ENCODE peak calls at places on chromosomes 16 and 17, in eight cellular contexts. X is brain microvascular endothelial cell, R is IMR-90, U is GM20000, J is HL-60, Z is endothelial cell, B is H9, M is Calu3. K is an unnamed sample.

GRCh38 chr16:89378947-89379771 is 111.2 kb downstream of the ANKRD11 start:
- DNase-seq in R (no peak), J (no peak), B (no peak), M (no peak), U (no peak), Z (no peak), X (no peak), K (no peak)

GRCh38 chr17:12402963-12403622 is 262.6 kb upstream of the MYOCD start:
- DNase-seq in U (no peak), Z (no peak), X (peak), M (no peak), J (no peak), B (no peak), R (peak), K (no peak)

GRCh38 chr16:48335961-48336360 is 49.3 kb downstream of the SIAH1 start:
- DNase-seq in U (no peak), M (no peak), B (no peak), X (peak), Z (no peak), R (peak), J (no peak), K (no peak)

GRCh38 chr16:65624696-65625095 is 502.8 kb upstream of the CDH11 start:
- DNase-seq in X (no peak), B (no peak), M (no peak), J (no peak), R (no peak), U (no peak), Z (no peak), K (no peak)

GRCh38 chr17:57478433-57478832 is 222.1 kb downstream of the MSI2 start:
- DNase-seq in X (peak), Z (no peak), R (no peak), B (no peak), U (no peak), J (no peak), M (no peak), K (no peak)

GRCh38 chr17:9937164-9937835 is 32.2 kb upstream of the RCVRN start:
- DNase-seq in J (no peak), R (no peak), B (no peak), M (no peak), U (no peak), X (no peak), Z (no peak), K (no peak)

GRCh38 chr17:13418891-13419290 is 182.8 kb downstream of the HS3ST3A1 start:
- DNase-seq in R (peak), U (no peak), M (no peak), J (no peak), X (no peak), Z (no peak), B (no peak), K (no peak)

GRCh38 chr17:32755045-32755805 is 121.7 kb downstream of the MYO1D start:
- DNase-seq in J (no peak), U (peak), Z (no peak), X (peak), B (no peak), M (no peak), R (peak), K (no peak)

GRCh38 chr17:71803656-71804284 is 317.1 kb upstream of the SOX9 start:
- DNase-seq in Z (no peak), X (no peak), M (no peak), B (no peak), J (no peak), R (no peak), U (no peak), K (no peak)

GRCh38 chr17:28282596-28282995 is 36.4 kb upstream of the TMEM97 start:
- DNase-seq in R (peak), J (no peak), U (no peak), M (no peak), B (no peak), Z (no peak), X (peak), K (no peak)

GRCh38 chr16:55913717-55914116 is 38.5 kb upstream of the CES5A start:
- DNase-seq in X (no peak), J (no peak), B (no peak), U (no peak), R (no peak), Z (no peak), M (no peak), K (no peak)

GRCh38 chr17:19019041-19019941 is 14.7 kb upstream of the FAM83G start:
- DNase-seq in X (no peak), B (no peak), R (no peak), J (no peak), Z (no peak), M (no peak), U (no peak), K (no peak)

GRCh38 chr17:48382989-48383388 is 47.0 kb downstream of the SKAP1 start:
- DNase-seq in U (no peak), X (no peak), Z (no peak), M (no peak), R (no peak), B (no peak), J (no peak), K (no peak)

GRCh38 chr17:78252111-78252634 is 20.7 kb downstream of the TMEM235 start:
- DNase-seq in J (no peak), Z (no peak), M (no peak), R (no peak), X (no peak), B (peak), U (no peak), K (no peak)

GRCh38 chr17:80330276-80330675 is 69.6 kb downstream of the RNF213 start:
- DNase-seq in Z (no peak), J (no peak), X (no peak), U (no peak), R (no peak), B (no peak), M (no peak), K (no peak)

GRCh38 chr16:67490330-67491096 is 7.2 kb upstream of the AGRP start:
- DNase-seq in Z (no peak), U (no peak), M (no peak), X (no peak), R (peak), B (no peak), J (peak), K (no peak)

GRCh38 chr17:41962111-41962510 is 4.5 kb upstream of the CNP start:
- DNase-seq in U (no peak), Z (no peak), X (no peak), M (no peak), R (no peak), B (no peak), J (no peak), K (no peak)

GRCh38 chr16:57628782-57629181 is 352 bp downstream of the ADGRG1 start:
- DNase-seq in M (no peak), B (no peak), J (no peak), X (no peak), U (no peak), Z (no peak), R (no peak), K (no peak)

GRCh38 chr17:64747938-64748540 is 85.9 kb upstream of the SMURF2 start:
- DNase-seq in U (no peak), B (no peak), M (no peak), R (peak), J (no peak), X (no peak), Z (no peak), K (no peak)

GRCh38 chr16:50613281-50613991 is 65.2 kb downstream of the NKD1 start:
- DNase-seq in M (no peak), B (no peak), X (no peak), Z (no peak), U (no peak), J (no peak), R (no peak), K (no peak)

GRCh38 chr17:18071751-18072150 is 16.0 kb upstream of the DRG2 start:
- DNase-seq in J (no peak), U (no peak), X (no peak), R (no peak), Z (no peak), M (no peak), B (no peak), K (no peak)

GRCh38 chr16:81444448-81445121 is at the start of gene CMIP:
- DNase-seq in M (peak), X (peak), Z (peak), B (peak), J (peak), U (peak), R (peak), K (peak)

GRCh38 chr17:50151041-50151936 is 812 bp upstream of the PPP1R9B start:
- DNase-seq in J (peak), Z (peak), B (peak), R (peak), U (peak), M (peak), X (peak), K (peak)

GRCh38 chr16:11012841-11013240 is 68.5 kb downstream of the CLEC16A start:
- DNase-seq in U (no peak), J (no peak), X (no peak), M (no peak), R (no peak), B (no peak), Z (no peak), K (no peak)

GRCh38 chr17:57994436-57994835 is 6.4 kb upstream of the VEZF1 start:
- DNase-seq in X (no peak), Z (no peak), U (no peak), M (no peak), B (no peak), J (no peak), R (no peak), K (no peak)

GRCh38 chr17:72445055-72445991 is 324.5 kb downstream of the SOX9 start:
- DNase-seq in J (no peak), B (no peak), R (no peak), Z (no peak), X (no peak), U (no peak), M (no peak), K (no peak)

GRCh38 chr16:81461756-81462155 is 17.1 kb downstream of the CMIP start:
- DNase-seq in M (no peak), R (no peak), J (no peak), U (no peak), X (no peak), Z (no peak), B (no peak), K (no peak)

GRCh38 chr16:57470683-57471082 is 8.2 kb downstream of the POLR2C start:
- DNase-seq in Z (no peak), J (peak), R (no peak), B (peak), X (no peak), M (peak), U (no peak), K (no peak)

GRCh38 chr17:63503330-63503685 is 19.9 kb upstream of the KCNH6 start:
- DNase-seq in J (no peak), U (no peak), M (no peak), X (no peak), R (no peak), B (no peak), Z (no peak), K (no peak)

GRCh38 chr17:1724869-1725641 is 551 bp downstream of the WDR81 start:
- DNase-seq in B (no peak), R (no peak), U (no peak), J (peak), X (no peak), M (peak), Z (no peak), K (no peak)

GRCh38 chr17:4509923-4510614 is 11.4 kb downstream of the SPNS2 start:
- DNase-seq in M (no peak), B (no peak), R (no peak), Z (no peak), U (no peak), X (no peak), J (no peak), K (no peak)

GRCh38 chr16:35523991-35524390 is 2064.6 kb downstream of the TP53TG3F start:
- DNase-seq in J (no peak), B (no peak), X (no peak), Z (no peak), U (no peak), R (no peak), M (no peak), K (no peak)

DNA sequence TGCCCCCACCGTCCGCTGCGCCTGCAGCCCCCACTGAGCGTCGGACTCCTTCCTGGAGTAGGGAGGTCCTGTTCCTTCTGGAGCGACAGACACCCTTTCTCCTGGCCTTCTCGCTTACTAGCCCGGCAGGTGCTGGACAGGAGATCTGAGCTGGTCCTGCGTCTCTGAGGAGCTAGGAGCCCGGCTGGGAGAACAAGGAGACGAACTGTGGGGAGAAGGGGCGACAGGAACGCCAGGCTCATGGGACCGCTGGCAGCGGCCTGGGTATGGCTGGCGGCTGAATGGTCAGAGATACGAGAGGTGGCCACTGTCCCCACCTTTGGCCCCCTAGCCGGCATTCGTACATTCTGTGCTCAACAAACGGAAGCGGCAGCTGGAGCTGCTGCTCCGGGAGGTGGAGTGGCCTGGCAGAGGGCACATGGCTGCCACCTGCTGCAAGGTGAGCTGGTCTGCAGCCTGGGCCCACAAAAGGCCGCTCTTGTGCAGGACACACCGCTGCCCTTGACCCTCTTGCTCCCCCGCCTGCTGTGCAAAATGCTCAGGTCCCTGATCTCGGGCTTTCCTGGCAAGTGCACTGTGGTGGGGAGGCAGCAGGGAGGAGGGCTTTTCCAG is 2066.7 kb downstream of the TP53TG3F start:
- DNase-seq in R (no peak), X (no peak), J (no peak), Z (no peak), M (no peak), B (no peak), U (no peak), K (no peak)
- TF ChIP-seq CTCF in R (no peak), X (no peak), J (no peak), Z (no peak), M (no peak), B (no peak), U (no peak), K (no peak)

GRCh38 chr17:43695968-43696865 is 34.5 kb upstream of the MEOX1 start:
- DNase-seq in U (no peak), Z (no peak), M (no peak), J (no peak), X (no peak), B (peak), R (peak), K (no peak)
- TF ChIP-seq CTCF in U (no peak), Z (no peak), M (no peak), J (no peak), X (no peak), B (no peak), R (no peak), K (no peak)

GRCh38 chr16:3096362-3096761 is 2.7 kb downstream of the ZSCAN10 start:
- DNase-seq in M (no peak), X (no peak), Z (no peak), B (no peak), U (peak), J (no peak), R (no peak), K (no peak)

GRCh38 chr16:3098459-3099394 is at the start of gene ZSCAN10:
- DNase-seq in J (no peak), R (no peak), Z (no peak), X (no peak), B (peak), M (no peak), U (no peak), K (no peak)

GRCh38 chr16:3099395-3099731 is 269 bp upstream of the ZSCAN10 start:
- DNase-seq in M (no peak), R (no peak), U (no peak), X (no peak), B (no peak), Z (no peak), J (no peak), K (no peak)

GRCh38 chr16:3095869-3096268 is 3.2 kb downstream of the ZSCAN10 start:
- DNase-seq in J (peak), M (no peak), B (no peak), U (peak), R (no peak), Z (no peak), X (no peak), K (no peak)

DNA sequence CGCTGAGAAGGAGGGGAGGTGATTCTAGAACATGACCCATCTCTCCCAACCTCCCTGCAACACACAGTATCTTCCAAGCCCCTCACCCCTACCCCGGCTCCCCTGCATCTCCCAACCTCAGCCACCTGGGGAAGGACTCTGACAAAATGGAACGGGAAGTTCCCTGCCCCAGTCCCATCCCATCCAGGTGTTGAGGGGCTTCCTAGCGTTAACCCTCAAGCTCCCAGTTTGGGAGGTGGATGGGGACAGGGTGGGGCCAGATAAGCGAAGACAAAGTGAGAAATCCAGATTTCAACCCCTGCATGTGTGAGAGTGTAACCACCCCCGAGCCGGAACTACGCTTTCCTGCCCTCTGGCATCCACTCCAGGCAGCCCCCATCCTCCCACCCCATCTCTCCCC is 1.8 kb downstream of the ZSCAN10 start:
- DNase-seq in X (no peak), R (no peak), B (no peak), U (no peak), M (no peak), Z (no peak), J (no peak), K (no peak)
- TF ChIP-seq CTCF in X (no peak), R (no peak), B (peak), U (no peak), M (no peak), Z (no peak), J (no peak), K (no peak)

GRCh38 chr17:14784997-14785696 is 480.0 kb downstream of the PMP22 start:
- DNase-seq in B (peak), M (peak), Z (no peak), R (no peak), U (no peak), J (no peak), X (no peak), K (no peak)
- TF ChIP-seq CTCF in B (peak), M (no peak), Z (no peak), R (no peak), U (no peak), J (no peak), X (peak), K (peak)

GRCh38 chr16:23679986-23680336 is 1.3 kb downstream of the PLK1 start:
- DNase-seq in X (no peak), M (no peak), R (no peak), B (no peak), Z (no peak), U (no peak), J (no peak), K (no peak)

GRCh38 chr16:23676924-23677480 is 1.7 kb upstream of the PLK1 start:
- DNase-seq in J (no peak), Z (no peak), U (no peak), R (no peak), M (no peak), X (no peak), B (no peak), K (no peak)

GRCh38 chr16:23679274-23679985 is 741 bp downstream of the PLK1 start:
- DNase-seq in U (peak), R (peak), Z (no peak), J (peak), M (peak), X (peak), B (peak), K (no peak)

GRCh38 chr16:23682181-23682580 is 3.5 kb downstream of the PLK1 start:
- DNase-seq in X (no peak), R (peak), B (no peak), M (no peak), J (peak), U (no peak), Z (no peak), K (no peak)

DNA sequence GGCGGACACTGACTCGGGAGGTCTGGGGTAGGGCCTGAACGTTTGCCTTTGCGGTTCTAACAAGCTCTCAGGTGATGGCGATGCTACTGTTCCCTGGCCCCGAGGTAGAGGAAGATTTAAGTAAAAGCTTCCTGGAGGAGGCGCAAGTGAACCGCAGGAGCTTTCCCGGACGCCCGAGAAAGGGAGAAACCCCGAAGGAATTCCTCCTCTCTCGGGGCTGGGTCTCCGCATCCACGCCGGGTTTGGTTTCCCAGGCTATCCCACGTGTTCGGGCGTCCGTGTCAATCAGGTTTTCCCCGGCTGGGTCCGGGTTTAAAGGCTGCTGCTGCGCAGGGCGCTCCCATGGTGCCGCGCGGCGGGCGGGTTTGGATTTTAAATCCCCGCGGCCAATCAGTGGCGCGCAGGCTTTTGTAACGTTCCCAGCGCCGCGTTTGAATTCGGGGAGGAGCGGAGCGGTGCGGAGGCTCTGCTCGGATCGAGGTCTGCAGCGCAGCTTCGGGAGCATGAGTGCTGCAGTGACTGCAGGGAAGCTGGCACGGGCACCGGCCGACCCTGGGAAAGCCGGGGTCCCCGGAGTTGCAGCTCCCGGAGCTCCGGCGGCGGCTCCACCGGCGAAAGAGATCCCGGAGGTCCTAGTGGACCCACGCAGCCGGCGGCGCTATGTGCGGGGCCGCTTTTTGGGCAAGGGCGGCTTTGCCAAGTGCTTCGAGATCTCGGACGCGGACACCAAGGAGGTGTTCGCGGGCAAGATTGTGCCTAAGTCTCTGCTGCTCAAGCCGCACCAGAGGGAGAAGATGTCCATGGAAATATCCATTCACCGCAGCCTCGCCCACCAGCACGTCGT is at the start of gene PLK1:
- DNase-seq in Z (peak), B (peak), X (peak), U (peak), J (peak), R (peak), M (peak), K (peak)
- TF ChIP-seq CTCF in Z (no peak), B (peak), X (peak), U (no peak), J (no peak), R (peak), M (peak), K (peak)